ENCODE peak calls at places on chromosome 11, in four cellular contexts. O, K, L and M are unnamed samples. For H3K27me3, the result is how much of the 10 kb centered on the place peaks cover.

GRCh38 chr11:34411786-34412185 is 26.9 kb upstream of the CAT start:
- DNase-seq in O (no peak), K (no peak), L (no peak), M (no peak)

GRCh38 chr11:71251761-71252433 is 480 bp downstream of the SHANK2 start:
- DNase-seq in O (no peak), K (peak), L (no peak), M (peak)

GRCh38 chr11:30488304-30488998 is 97.7 kb downstream of the MPPED2 start:
- DNase-seq in O (no peak), K (peak), L (no peak), M (peak)

GRCh38 chr11:10233581-10233980 is 60.4 kb downstream of the SBF2 start:
- DNase-seq in O (no peak), K (no peak), L (no peak), M (peak)

GRCh38 chr11:86735462-86736302 is 63.3 kb upstream of the ME3 start:
- DNase-seq in O (no peak), K (no peak), L (no peak), M (no peak)

GRCh38 chr11:2791139-2791520 is 91.3 kb upstream of the KCNQ1OT1 start:
- DNase-seq in O (peak), K (no peak), L (peak), M (no peak)

GRCh38 chr11:26150046-26150445 is 181.9 kb upstream of the ANO3 start:
- DNase-seq in O (no peak), K (no peak), L (no peak), M (no peak)

GRCh38 chr11:83617671-83618070 is 331.5 kb upstream of the CCDC90B start:
- DNase-seq in O (no peak), K (no peak), L (no peak), M (no peak)

GRCh38 chr11:130131957-130132850 is 27.4 kb upstream of the ST14 start:
- DNase-seq in O (no peak), K (peak), L (no peak), M (peak)

GRCh38 chr11:21346361-21346760 is 677.0 kb downstream of the NELL1 start:
- DNase-seq in O (no peak), K (no peak), L (no peak), M (no peak)

GRCh38 chr11:118714816-118715215 is 35.4 kb upstream of the TREH start:
- DNase-seq in O (no peak), K (no peak), L (no peak), M (no peak)

GRCh38 chr11:68273056-68273738 is 1.4 kb upstream of the C11orf24 start:
- DNase-seq in O (no peak), K (no peak), L (no peak), M (no peak)

GRCh38 chr11:59135648-59136461 is 6.8 kb upstream of the FAM111A start:
- DNase-seq in O (peak), K (peak), L (peak), M (peak)

GRCh38 chr11:87421422-87421821 is 383.7 kb downstream of the TMEM135 start:
- DNase-seq in O (no peak), K (peak), L (no peak), M (peak)

GRCh38 chr11:65997286-65997685 is 4.7 kb downstream of the EIF1AD start:
- DNase-seq in O (no peak), K (no peak), L (no peak), M (no peak)

GRCh38 chr11:128061321-128061871 is 526.0 kb downstream of the ETS1 start:
- DNase-seq in O (no peak), K (no peak), L (no peak), M (no peak)

GRCh38 chr11:123103326-123103980 is 41.5 kb upstream of the HSPA8 start:
- DNase-seq in O (peak), K (peak), L (peak), M (peak)

GRCh38 chr11:18312663-18313420 is 9.1 kb downstream of the HPS5 start:
- DNase-seq in O (no peak), K (no peak), L (no peak), M (peak)

GRCh38 chr11:132405728-132406127 is 1035.3 kb downstream of the NTM start:
- DNase-seq in O (no peak), K (no peak), L (no peak), M (no peak)

GRCh38 chr11:29328961-29329441 is 687.8 kb downstream of the KCNA4 start:
- DNase-seq in O (no peak), K (peak), L (no peak), M (peak)

GRCh38 chr11:11309906-11310305 is 43.1 kb downstream of the CSNK2A3 start:
- DNase-seq in O (no peak), K (no peak), L (no peak), M (no peak)

GRCh38 chr11:11313902-11314692 is 39.0 kb downstream of the CSNK2A3 start:
- DNase-seq in O (no peak), K (peak), L (no peak), M (no peak)

GRCh38 chr11:11311169-11311568 is 41.9 kb downstream of the CSNK2A3 start:
- DNase-seq in O (no peak), K (no peak), L (no peak), M (no peak)

GRCh38 chr11:11313426-11313825 is 39.6 kb downstream of the CSNK2A3 start:
- DNase-seq in O (no peak), K (no peak), L (no peak), M (no peak)

DNA sequence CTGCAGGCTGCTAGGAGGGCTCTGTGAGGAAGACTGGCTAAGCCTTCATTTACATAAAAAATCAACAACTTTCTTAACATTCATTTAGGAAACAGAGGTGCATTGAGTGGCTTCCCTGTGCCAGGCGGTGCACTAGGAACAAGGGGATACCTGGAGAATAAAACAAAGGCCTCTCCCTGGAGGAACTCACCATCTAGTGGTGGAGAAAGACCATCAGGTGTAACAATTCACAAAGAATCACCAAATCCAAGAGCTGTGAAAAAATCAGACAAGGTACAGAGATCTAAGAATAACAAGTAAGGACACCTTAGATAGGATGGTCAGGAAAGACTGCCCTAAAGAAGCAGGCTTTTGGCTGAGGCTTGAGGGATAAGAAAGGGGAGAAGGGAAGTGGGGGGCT is 40.3 kb downstream of the CSNK2A3 start:
- DNase-seq in O (no peak), K (no peak), L (no peak), M (no peak)
- H3K27ac ChIP-seq in O (no peak), K (no peak), L (no peak), M (no peak)

DNA sequence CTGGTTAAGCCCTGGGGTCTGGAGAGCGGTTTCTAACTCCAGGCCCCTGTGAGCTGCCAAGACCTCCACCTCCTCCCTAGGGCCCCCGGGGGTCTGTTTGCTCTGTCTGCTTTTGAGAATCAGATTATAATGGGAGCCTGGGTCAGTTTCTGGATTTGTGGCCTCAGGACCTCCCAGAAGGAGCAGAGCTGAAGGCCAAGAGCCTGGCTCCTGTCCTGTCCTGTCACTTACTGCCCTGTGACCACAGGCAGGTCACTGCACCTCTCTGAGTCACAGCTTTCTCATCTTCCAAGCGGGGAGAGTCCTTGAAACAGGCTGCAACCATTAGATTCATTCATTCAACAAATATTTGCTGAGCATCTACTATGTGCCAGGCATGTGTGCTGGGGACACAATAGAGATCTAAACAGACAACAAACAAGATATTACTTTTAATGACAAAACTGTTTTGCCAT is 87.3 kb upstream of the FGF3 start:
- DNase-seq in O (no peak), K (no peak), L (no peak), M (no peak)
- H3K27me3 ChIP-seq in O (half or more), K (under half), L (under half), M (under half)

DNA sequence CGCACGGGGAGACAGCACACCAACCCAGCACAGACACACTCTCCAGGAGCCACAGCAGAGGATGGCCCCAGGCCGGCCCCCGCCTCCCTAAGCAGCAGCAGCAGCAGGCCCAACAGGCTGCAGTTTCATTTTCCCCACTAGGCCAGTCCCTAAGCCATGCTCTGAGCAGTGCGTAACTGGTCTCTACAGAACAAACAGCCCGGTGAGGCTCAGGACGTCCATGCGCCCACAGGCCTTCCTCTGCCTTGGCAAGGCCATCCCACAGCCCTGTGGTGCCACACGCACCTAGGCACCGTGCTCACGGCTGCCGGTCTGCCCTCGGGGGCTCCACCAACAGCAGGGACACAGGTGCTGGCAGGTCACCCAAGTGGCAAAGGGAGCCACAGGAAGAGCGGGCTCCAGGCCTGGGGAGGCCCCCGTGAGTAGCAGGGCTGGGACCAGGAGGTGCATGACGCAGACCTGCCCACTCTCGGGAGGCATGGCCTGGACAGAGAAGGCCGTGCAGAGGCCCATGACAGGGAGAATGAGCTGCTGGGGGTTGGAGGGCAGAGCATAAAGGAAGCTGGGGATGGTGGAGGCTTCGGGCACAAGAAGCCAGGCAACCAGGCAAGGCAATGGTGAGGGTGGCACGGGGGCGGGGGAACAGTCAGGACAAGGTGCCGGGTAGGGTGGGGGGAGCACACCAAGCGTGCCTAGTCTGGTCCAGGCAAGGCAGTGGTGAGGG is 1.4 kb upstream of the MOB2 start:
- DNase-seq in O (no peak), K (no peak), L (no peak), M (no peak)
- H3K4me3 ChIP-seq in O (no peak), K (no peak), L (no peak), M (no peak)

GRCh38 chr11:8709777-8710176 is 27.2 kb downstream of the RPL27A start:
- DNase-seq in O (no peak), K (no peak), L (no peak), M (no peak)
- H3K27ac ChIP-seq in O (peak), K (peak), L (peak), M (peak)

DNA sequence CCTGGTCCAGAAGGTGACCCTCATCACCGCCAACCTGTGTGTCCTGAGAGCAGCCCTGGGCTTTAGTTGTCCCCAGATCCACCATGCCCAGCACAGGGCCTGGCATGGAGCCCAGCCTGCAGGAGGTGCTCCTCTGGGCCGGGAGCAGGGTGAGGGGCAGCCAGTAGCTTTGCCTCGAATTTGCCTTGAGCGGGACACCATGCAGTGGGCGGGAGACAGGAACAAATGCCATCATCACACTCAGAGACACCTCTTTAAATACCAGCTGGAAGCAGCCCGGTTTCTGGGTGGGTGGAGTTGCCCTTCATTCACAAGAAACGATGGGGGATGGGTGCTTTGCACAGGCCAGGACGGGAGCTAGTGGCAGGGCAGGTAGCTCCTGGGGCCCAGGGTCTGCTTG is 19.3 kb downstream of the FLRT1 start:
- DNase-seq in O (peak), K (peak), L (no peak), M (no peak)
- H3K27me3 ChIP-seq in O (under half), K (under half), L (under half), M (under half)

DNA sequence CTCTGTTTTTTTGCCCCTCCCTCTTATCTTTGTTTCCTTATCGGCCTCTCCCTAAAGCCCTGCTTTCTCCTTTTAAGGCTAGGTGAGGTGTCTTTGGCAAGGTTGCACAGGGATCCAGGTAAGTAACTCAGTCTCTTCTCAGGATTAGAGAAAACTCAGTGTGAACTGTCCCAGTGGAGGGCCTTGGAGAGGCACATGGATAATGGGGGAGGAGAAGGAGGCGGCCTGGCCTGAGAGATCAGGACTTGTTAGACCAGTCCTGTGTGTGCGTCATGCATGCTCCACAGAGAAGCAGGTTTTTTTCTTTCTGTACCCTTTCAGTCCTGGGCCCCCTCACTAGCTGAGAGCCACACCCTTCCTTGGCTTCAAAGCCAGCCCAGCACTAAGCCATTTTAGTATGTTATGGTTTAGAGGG is 19.9 kb downstream of the CTNND1 start:
- DNase-seq in O (no peak), K (peak), L (no peak), M (peak)
- H3K4me3 ChIP-seq in O (peak), K (no peak), L (no peak), M (no peak)

GRCh38 chr11:102427068-102427467 is 25.5 kb downstream of the TMEM123 start:
- DNase-seq in O (no peak), K (no peak), L (no peak), M (no peak)
- H3K27ac ChIP-seq in O (no peak), K (no peak), L (peak), M (no peak)

DNA sequence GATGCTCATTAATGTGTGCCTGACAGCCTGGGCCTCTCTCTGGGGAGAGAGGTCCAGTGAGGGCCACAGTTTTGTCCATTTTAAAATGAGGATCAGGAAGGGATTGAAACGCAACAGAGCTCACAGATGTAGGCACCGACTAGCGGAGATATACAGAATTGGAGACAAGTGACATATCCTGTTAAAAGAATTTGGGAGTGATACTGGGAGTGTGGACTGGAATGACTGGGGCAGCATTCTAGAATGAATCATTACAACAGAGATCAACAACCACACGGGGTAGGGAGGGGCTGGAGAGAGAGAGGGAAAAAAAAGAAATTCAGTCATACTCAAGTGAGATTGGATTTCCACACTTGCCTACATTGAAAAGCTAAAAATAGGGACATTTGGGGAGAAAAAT is 2.5 kb upstream of the NCAM1 start:
- DNase-seq in O (no peak), K (no peak), L (no peak), M (no peak)
- H3K27me3 ChIP-seq in O (half or more), K (under half), L (under half), M (under half)

DNA sequence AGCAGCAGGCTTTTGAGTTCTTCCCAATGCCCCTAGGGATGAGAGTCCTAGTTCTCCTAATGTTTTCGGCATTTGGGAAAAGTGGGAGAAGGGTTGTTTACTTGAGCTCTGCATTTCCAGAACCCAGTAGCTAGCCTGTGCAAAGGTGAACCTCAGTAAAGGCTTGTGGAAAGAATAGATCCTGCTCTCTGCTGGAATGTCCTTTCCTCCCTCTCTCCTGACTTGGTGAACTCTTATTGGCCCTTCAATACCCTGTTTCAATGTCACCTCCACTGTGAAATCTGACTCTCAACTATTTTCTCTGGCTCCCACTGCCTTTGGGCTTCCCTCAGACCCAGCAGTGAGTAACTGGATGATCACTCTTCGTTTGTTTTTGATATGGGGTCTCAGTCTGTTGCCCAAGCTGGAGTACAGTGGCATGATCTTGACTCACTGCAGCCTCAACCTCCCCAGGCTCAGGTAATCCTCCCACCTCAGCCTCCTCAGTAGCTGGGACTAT is 2.4 kb upstream of the UVRAG start:
- DNase-seq in O (no peak), K (peak), L (no peak), M (no peak)
- H3K4me3 ChIP-seq in O (no peak), K (no peak), L (no peak), M (no peak)

GRCh38 chr11:48052183-48053040 is 72.1 kb downstream of the PTPRJ start:
- DNase-seq in O (no peak), K (peak), L (no peak), M (peak)
- H3K27ac ChIP-seq in O (no peak), K (peak), L (peak), M (no peak)